ENCODE peak calls at places on chromosomes 7 and 10, in nine cellular contexts. G, F, Z, W, I, Q, J, C and H are unnamed samples.
A peak's percentile ranks its signal among the peaks of the same experiment; 100 is the strongest.

GRCh38 chr10:93006435-93007039 is 54.1 kb upstream of the CYP26C1 start:
- DNase-seq in G (no peak), F (no peak), Z (no peak), W (no peak), I (no peak), Q (no peak), J (peak; percentile 37), C (no peak), H (no peak)

GRCh38 chr7:47497367-47498096 is 84.4 kb downstream of the TNS3 start:
- DNase-seq in G (no peak), F (no peak), Z (no peak), W (no peak), I (peak; percentile 74), Q (no peak), J (peak; percentile 94), C (no peak), H (no peak)

GRCh38 chr10:48655426-48656240 is 29.0 kb upstream of the WDFY4 start:
- DNase-seq in G (no peak), F (peak; percentile 77), Z (no peak), W (no peak), I (peak; percentile 90), Q (peak; percentile 87), J (peak; percentile 73), C (peak; percentile 42), H (no peak)

GRCh38 chr7:129368389-129368986 is 65.7 kb upstream of the STRIP2 start:
- DNase-seq in G (no peak), F (no peak), Z (no peak), W (no peak), I (no peak), Q (no peak), J (peak; percentile 20), C (no peak), H (no peak)

GRCh38 chr7:95599069-95599468 is 2.8 kb upstream of the PDK4 start:
- DNase-seq in G (no peak), F (no peak), Z (no peak), W (no peak), I (no peak), Q (no peak), J (no peak), C (no peak), H (no peak)

GRCh38 chr7:94042381-94042780 is 38.2 kb upstream of the BET1 start:
- DNase-seq in G (no peak), F (no peak), Z (no peak), W (no peak), I (no peak), Q (no peak), J (no peak), C (no peak), H (no peak)

GRCh38 chr7:81769891-81770818 is at the start of gene HGF:
- DNase-seq in G (peak; percentile 27), F (peak; percentile 37), Z (no peak), W (no peak), I (peak; percentile 78), Q (peak; percentile 81), J (no peak), C (peak; percentile 21), H (no peak)

GRCh38 chr7:48962821-48963505 is 38.6 kb downstream of the CDC14C start:
- DNase-seq in G (no peak), F (no peak), Z (no peak), W (no peak), I (no peak), Q (peak; percentile 46), J (no peak), C (no peak), H (no peak)

GRCh38 chr10:55183993-55184392 is 383.0 kb upstream of the PCDH15 start:
- DNase-seq in G (no peak), F (no peak), Z (no peak), W (no peak), I (no peak), Q (no peak), J (peak; percentile 87), C (no peak), H (no peak)

GRCh38 chr7:129362528-129362927 is 71.7 kb upstream of the STRIP2 start:
- DNase-seq in G (no peak), F (no peak), Z (no peak), W (no peak), I (no peak), Q (no peak), J (no peak), C (no peak), H (no peak)

GRCh38 chr10:75469018-75469616 is 37.7 kb downstream of the LRMDA start:
- DNase-seq in G (peak; percentile 34), F (no peak), Z (no peak), W (peak; percentile 56), I (no peak), Q (peak; percentile 33), J (no peak), C (peak; percentile 62), H (peak; percentile 74)

GRCh38 chr7:140841316-140841715 is 83.4 kb downstream of the BRAF start:
- DNase-seq in G (no peak), F (no peak), Z (no peak), W (no peak), I (no peak), Q (no peak), J (no peak), C (no peak), H (no peak)

GRCh38 chr10:119505131-119505551 is 37.4 kb downstream of the RGS10 start:
- DNase-seq in G (no peak), F (no peak), Z (no peak), W (no peak), I (no peak), Q (no peak), J (no peak), C (no peak), H (no peak)

GRCh38 chr7:25759281-25759680 is 392.7 kb upstream of the NFE2L3 start:
- DNase-seq in G (no peak), F (no peak), Z (no peak), W (no peak), I (no peak), Q (no peak), J (no peak), C (no peak), H (no peak)

DNA sequence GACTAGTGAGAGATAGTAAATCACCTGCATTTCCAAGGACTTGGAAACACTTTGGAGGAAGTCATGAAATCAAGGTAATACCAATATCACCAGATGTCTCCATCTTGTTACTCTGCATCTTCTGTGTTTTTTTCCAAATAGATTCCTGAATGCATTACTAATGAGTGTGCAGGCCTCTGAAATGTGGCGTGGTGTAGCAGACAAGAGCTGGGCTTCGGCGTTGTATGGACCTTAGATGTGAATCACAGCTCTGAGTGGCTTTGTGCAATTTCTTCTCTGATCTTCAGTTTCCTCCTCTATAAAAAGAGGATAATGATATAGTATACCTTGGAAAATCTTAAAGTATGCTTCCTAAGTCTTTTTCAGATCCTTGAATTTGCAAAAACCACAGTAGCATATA is 9.6 kb upstream of the MYPN start:
- DNase-seq in G (no peak), F (no peak), Z (no peak), W (no peak), I (no peak), Q (no peak), J (no peak), C (no peak), H (no peak)
- H3K27ac ChIP-seq in G (no peak overlapping the region), F (no peak overlapping the region), Z (no peak overlapping the region), W (no peak overlapping the region), I (no peak overlapping the region), Q (no peak overlapping the region), J (no peak overlapping the region), C (no peak overlapping the region), H (peak overlapping the region; percentile 37)

GRCh38 chr10:62036186-62037081 is 134.9 kb downstream of the ARID5B start:
- DNase-seq in G (no peak), F (no peak), Z (no peak), W (no peak), I (no peak), Q (no peak), J (no peak), C (no peak), H (no peak)
- H3K27ac ChIP-seq in G (peak overlapping the region; percentile 71), F (no peak overlapping the region), Z (peak overlapping the region; percentile 29), W (peak overlapping the region; percentile 49), I (peak overlapping the region; percentile 66), Q (no peak overlapping the region), J (no peak overlapping the region), C (no peak overlapping the region), H (peak overlapping the region; percentile 77)

DNA sequence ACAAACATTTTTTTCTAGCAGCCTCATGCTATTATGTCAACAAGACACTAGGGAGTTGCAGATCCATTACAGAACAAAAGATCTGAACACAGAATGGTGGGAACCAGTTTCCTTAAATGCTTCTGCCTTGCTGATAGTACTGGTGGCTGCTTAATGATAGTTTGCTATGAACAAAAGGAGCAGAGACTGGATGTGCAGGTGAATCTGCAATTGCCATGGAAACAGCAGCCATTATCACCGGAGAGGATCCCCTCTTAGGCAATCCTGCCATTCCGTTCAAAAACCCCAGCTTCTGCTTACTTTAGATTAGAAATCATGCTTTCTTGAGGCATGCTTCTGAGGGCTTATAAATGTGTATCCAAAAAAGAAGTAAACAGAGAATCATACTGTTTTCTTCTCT is 80.0 kb upstream of the PRKAR2B start:
- DNase-seq in G (no peak), F (no peak), Z (no peak), W (no peak), I (no peak), Q (no peak), J (no peak), C (no peak), H (no peak)
- H3K27ac ChIP-seq in G (no peak overlapping the region), F (no peak overlapping the region), Z (no peak overlapping the region), W (no peak overlapping the region), I (no peak overlapping the region), Q (no peak overlapping the region), J (no peak overlapping the region), C (no peak overlapping the region), H (no peak overlapping the region)

GRCh38 chr10:52261362-52261761 is 52.7 kb upstream of the DKK1 start:
- DNase-seq in G (no peak), F (no peak), Z (no peak), W (no peak), I (no peak), Q (no peak), J (no peak), C (no peak), H (peak; percentile 59)

GRCh38 chr10:52258791-52259427 is 55.2 kb upstream of the DKK1 start:
- DNase-seq in G (no peak), F (no peak), Z (no peak), W (no peak), I (no peak), Q (no peak), J (peak; percentile 30), C (no peak), H (no peak)

GRCh38 chr10:52256832-52257691 is 57.0 kb upstream of the DKK1 start:
- DNase-seq in G (no peak), F (no peak), Z (no peak), W (no peak), I (no peak), Q (no peak), J (peak; percentile 94), C (no peak), H (peak; percentile 91)

GRCh38 chr10:52259428-52259812 is 54.7 kb upstream of the DKK1 start:
- DNase-seq in G (no peak), F (no peak), Z (no peak), W (no peak), I (no peak), Q (no peak), J (no peak), C (no peak), H (no peak)

GRCh38 chr10:52257692-52258075 is 56.4 kb upstream of the DKK1 start:
- DNase-seq in G (no peak), F (no peak), Z (no peak), W (no peak), I (no peak), Q (no peak), J (peak; percentile 57), C (no peak), H (no peak)
- H3K27ac ChIP-seq in G (no peak overlapping the region), F (no peak overlapping the region), Z (no peak overlapping the region), W (no peak overlapping the region), I (no peak overlapping the region), Q (no peak overlapping the region), J (peak overlapping the region; percentile 93), C (no peak overlapping the region), H (peak overlapping the region; percentile 74)